ENCODE peak calls at places on chromosomes 3 and 15, in four cellular contexts. C is transverse colon, A is GM23338, H is sigmoid colon. L is an unnamed sample. For H3K36me3, the result is how much of the 10 kb centered on the place peaks cover.

GRCh38 chr3:149296972-149297371 is 36.5 kb downstream of the TM4SF18 start:
- DNase-seq in A (no peak), C (no peak), H (no peak), L (no peak)

GRCh38 chr15:64618569-64618968 is 156.8 kb downstream of the RBPMS2 start:
- DNase-seq in A (no peak), C (no peak), H (no peak), L (no peak)

GRCh38 chr3:139199421-139200010 is 144.3 kb upstream of the MRPS22 start:
- DNase-seq in H (no peak), A (no peak), C (no peak), L (no peak)

GRCh38 chr3:168090306-168091085 is 5.2 kb downstream of the GOLIM4 start:
- DNase-seq in C (no peak), H (no peak), A (no peak), L (no peak)

GRCh38 chr3:122350814-122351418 is 25.9 kb downstream of the CSTA start:
- DNase-seq in C (peak), H (no peak), A (no peak), L (no peak)

GRCh38 chr3:186411994-186412393 is 50.0 kb upstream of the DGKG start:
- DNase-seq in C (no peak), A (no peak), H (no peak), L (no peak)

GRCh38 chr15:72749700-72750099 is 33.9 kb downstream of the ADPGK start:
- DNase-seq in A (no peak), C (no peak), H (no peak), L (no peak)

GRCh38 chr15:23083115-23083514 is 43.7 kb upstream of the TUBGCP5 start:
- DNase-seq in H (no peak), C (no peak), A (no peak), L (no peak)

GRCh38 chr3:138081371-138082084 is 33.9 kb downstream of the DZIP1L start:
- DNase-seq in H (no peak), C (no peak), A (no peak), L (no peak)

GRCh38 chr3:182637350-182638197 is 155.7 kb upstream of the ATP11B start:
- DNase-seq in A (no peak), H (no peak), C (peak), L (no peak)

GRCh38 chr3:116806351-116806750 is 96.8 kb downstream of the TUSC7 start:
- DNase-seq in H (no peak), A (no peak), C (no peak), L (no peak)

GRCh38 chr15:69559440-69560215 is 107.0 kb downstream of the RPLP1 start:
- DNase-seq in C (no peak), H (no peak), A (no peak), L (no peak)

GRCh38 chr3:170564664-170565063 is 21.2 kb downstream of the SLC7A14 start:
- DNase-seq in C (no peak), H (no peak), A (no peak), L (peak)

GRCh38 chr15:94097567-94097966 is 133.8 kb upstream of the MCTP2 start:
- DNase-seq in A (no peak), H (no peak), C (no peak), L (no peak)

GRCh38 chr3:108091498-108092259 is 848 bp upstream of the CD47 start:
- DNase-seq in A (peak), H (no peak), C (peak), L (no peak)

GRCh38 chr3:47365213-47366153 is 15.3 kb upstream of the PTPN23 start:
- DNase-seq in A (no peak), H (peak), C (no peak), L (peak)

GRCh38 chr15:68844856-68845550 is 24.3 kb upstream of the ANP32A start:
- DNase-seq in A (no peak), H (no peak), C (no peak), L (no peak)

GRCh38 chr15:56968821-56969220 is 50.4 kb downstream of the TCF12 start:
- DNase-seq in A (peak), C (no peak), H (no peak), L (no peak)

GRCh38 chr3:66386011-66386924 is 114.6 kb downstream of the LRIG1 start:
- DNase-seq in C (no peak), A (no peak), H (no peak), L (no peak)

GRCh38 chr3:66383998-66384745 is 116.7 kb downstream of the LRIG1 start:
- DNase-seq in C (no peak), H (no peak), A (no peak), L (no peak)

GRCh38 chr3:66386925-66387650 is 113.7 kb downstream of the LRIG1 start:
- DNase-seq in A (no peak), C (no peak), H (no peak), L (no peak)

GRCh38 chr3:66383023-66383422 is 117.8 kb downstream of the LRIG1 start:
- DNase-seq in C (no peak), A (no peak), H (no peak), L (no peak)

GRCh38 chr3:66385066-66385465 is 115.8 kb downstream of the LRIG1 start:
- DNase-seq in H (no peak), C (no peak), A (no peak), L (no peak)
- H3K36me3 ChIP-seq in H (half or more), C (under half), A (under half), L (half or more)

DNA sequence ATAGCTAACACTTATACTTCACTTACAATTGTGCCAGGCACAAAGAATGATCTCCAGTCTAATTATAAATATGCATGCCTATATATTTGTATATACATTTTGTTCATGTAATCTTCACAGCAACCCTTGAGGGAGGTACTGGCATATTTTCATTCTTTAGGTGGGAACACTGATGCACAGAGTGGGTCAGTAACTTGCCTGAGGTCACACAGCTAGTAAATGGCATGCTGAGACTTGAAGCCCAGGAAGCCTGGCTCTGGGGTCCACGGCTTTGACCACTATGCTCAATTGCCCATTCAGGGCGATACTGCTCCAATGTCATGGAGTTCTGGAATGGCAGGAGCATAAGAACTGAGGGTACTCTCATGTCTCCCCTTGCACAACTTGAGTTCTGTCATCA is 139.8 kb downstream of the SHQ1 start:
- DNase-seq in A (no peak), H (no peak), C (no peak), L (no peak)
- TF ChIP-seq POLR2AphosphoS5 in A (no peak), H (no peak), C (no peak), L (no peak)

GRCh38 chr3:14660942-14661341 is 9.4 kb downstream of the CCDC174 start:
- DNase-seq in C (no peak), H (no peak), A (no peak), L (no peak)

GRCh38 chr3:14657579-14657978 is 6.0 kb downstream of the CCDC174 start:
- DNase-seq in H (no peak), A (no peak), C (no peak), L (no peak)

GRCh38 chr3:14663396-14663795 is 11.5 kb upstream of the C3orf20 start:
- DNase-seq in C (no peak), A (no peak), H (no peak), L (no peak)

GRCh38 chr3:14664170-14664569 is 10.8 kb upstream of the C3orf20 start:
- DNase-seq in A (no peak), C (no peak), H (no peak), L (no peak)

GRCh38 chr3:14658978-14659377 is 7.4 kb downstream of the CCDC174 start:
- DNase-seq in H (no peak), A (no peak), C (no peak), L (no peak)
- H3K36me3 ChIP-seq in H (under half), A (half or more), C (under half), L (half or more)

GRCh38 chr3:194879126-194879887 is 193.6 kb downstream of the FAM43A start:
- DNase-seq in A (no peak), C (peak), H (no peak), L (peak)
- TF ChIP-seq POLR2AphosphoS5 in A (no peak), C (no peak), H (no peak), L (no peak)

GRCh38 chr3:45959201-45959600 is 15.9 kb downstream of the CXCR6 start:
- DNase-seq in H (no peak), A (no peak), C (no peak), L (no peak)
- H3K36me3 ChIP-seq in H (half or more), A (half or more), C (under half), L (under half)

GRCh38 chr3:72571052-72571451 is 277.2 kb downstream of the SHQ1 start:
- DNase-seq in H (no peak), A (no peak), C (no peak), L (no peak)
- TF ChIP-seq POLR2AphosphoS5 in H (no peak), A (no peak), C (no peak), L (no peak)

GRCh38 chr3:37349640-37350039 is 175.3 kb upstream of the LRRFIP2 start:
- DNase-seq in C (no peak), H (no peak), A (no peak), L (no peak)
- H3K36me3 ChIP-seq in C (under half), H (under half), A (under half), L (under half)

GRCh38 chr3:40313975-40314860 is 4.7 kb downstream of the EIF1B start:
- DNase-seq in H (no peak), C (peak), A (no peak), L (peak)
- TF ChIP-seq POLR2AphosphoS5 in H (peak), C (no peak), A (no peak), L (no peak)

GRCh38 chr3:125098929-125099328 is 43.1 kb upstream of the HEG1 start:
- DNase-seq in A (no peak), H (no peak), C (no peak), L (no peak)

GRCh38 chr3:125104639-125105038 is 48.8 kb upstream of the HEG1 start:
- DNase-seq in H (no peak), C (no peak), A (no peak), L (no peak)

GRCh38 chr3:125105116-125105515 is 49.3 kb upstream of the HEG1 start:
- DNase-seq in C (no peak), A (no peak), H (no peak), L (no peak)

GRCh38 chr3:125103406-125103805 is 47.6 kb upstream of the HEG1 start:
- DNase-seq in C (no peak), A (no peak), H (no peak), L (no peak)

DNA sequence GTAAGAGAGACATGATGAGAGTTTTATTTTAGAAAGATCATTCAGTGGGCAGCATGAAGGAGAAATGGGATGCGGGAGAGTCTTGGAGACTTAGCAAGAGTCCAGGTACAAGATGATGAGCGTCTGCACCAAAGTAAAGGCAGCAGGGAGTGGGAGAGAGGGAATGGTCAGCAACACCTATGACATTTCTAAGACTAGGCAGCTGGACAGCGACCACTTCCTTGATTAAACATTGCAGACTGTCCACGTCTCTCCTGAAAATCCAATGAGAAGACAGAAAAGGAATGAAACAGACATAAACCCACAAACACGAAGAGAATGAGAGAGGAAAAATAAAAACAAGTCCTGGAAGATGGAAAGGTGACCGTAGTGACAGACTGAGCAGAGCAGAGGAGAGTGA is 46.7 kb upstream of the HEG1 start:
- DNase-seq in C (no peak), H (no peak), A (no peak), L (no peak)
- H3K36me3 ChIP-seq in C (under half), H (under half), A (under half), L (under half)

DNA sequence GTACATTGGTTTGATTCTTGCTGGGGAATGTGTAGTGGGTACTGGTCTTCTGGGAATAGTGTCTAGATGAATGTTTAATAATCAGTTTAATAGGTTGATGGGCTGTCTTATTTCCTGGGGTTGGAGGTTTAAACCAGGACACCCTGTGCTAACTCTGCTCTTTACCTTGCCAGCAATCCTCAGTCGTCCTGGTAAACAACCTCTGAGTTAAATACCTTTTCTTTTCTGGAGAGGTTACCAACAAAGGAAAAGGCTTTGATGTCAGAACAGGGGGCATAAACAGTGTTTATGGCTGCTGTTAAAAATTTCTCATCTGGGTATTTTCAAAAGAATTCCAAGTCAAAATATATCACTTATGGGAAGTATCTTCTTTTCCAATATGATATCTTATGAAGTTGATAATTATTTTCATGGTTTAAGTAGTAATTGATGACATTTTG is 23.5 kb downstream of the MITF start:
- DNase-seq in C (no peak), A (no peak), H (no peak), L (no peak)
- TF ChIP-seq POLR2AphosphoS5 in C (peak), A (no peak), H (peak), L (no peak)